ENCODE peak calls at places on chromosomes 16 and 17, in five cellular contexts. Y is HFF-Myc, W is iris pigment epithelial cell, U is cardiac septum, T is NCI-H82. P is an unnamed sample.

GRCh38 chr17:55285340-55286301 is 20.9 kb downstream of the HLF start:
- DNase-seq in Y (peak; percentile 19), W (peak; percentile 92), U (peak; percentile 88), T (no peak), P (no peak)

GRCh38 chr17:4900231-4901107 is 1.1 kb downstream of the C17orf107 start:
- DNase-seq in Y (no peak), W (no peak), U (no peak), T (no peak), P (no peak)

GRCh38 chr17:78819402-78819801 is 21.2 kb downstream of the USP36 start:
- DNase-seq in Y (no peak), W (no peak), U (no peak), T (no peak), P (no peak)

GRCh38 chr17:12545877-12546513 is 119.7 kb upstream of the MYOCD start:
- DNase-seq in Y (peak; percentile 47), W (peak; percentile 59), U (no peak), T (peak; percentile 82), P (peak; percentile 50)

GRCh38 chr16:66925322-66925840 is at the start of gene RRAD:
- DNase-seq in Y (no peak), W (peak; percentile 58), U (peak; percentile 90), T (no peak), P (peak; percentile 69)

GRCh38 chr16:29972500-29972899 is 1.2 kb upstream of the TAOK2 start:
- DNase-seq in Y (no peak), W (no peak), U (peak; percentile 29), T (no peak), P (no peak)

GRCh38 chr17:1011760-1012735 is 15.1 kb downstream of the TIMM22 start:
- DNase-seq in Y (no peak), W (no peak), U (no peak), T (no peak), P (no peak)

GRCh38 chr16:84774810-84775209 is 45.0 kb upstream of the CRISPLD2 start:
- DNase-seq in Y (no peak), W (peak; percentile 96), U (no peak), T (no peak), P (no peak)

GRCh38 chr16:29680180-29680598 is 1.2 kb downstream of the QPRT start:
- DNase-seq in Y (no peak), W (no peak), U (no peak), T (peak; percentile 60), P (peak; percentile 70)

GRCh38 chr16:7431723-7432122 is 99.1 kb downstream of the RBFOX1 start:
- DNase-seq in Y (no peak), W (no peak), U (no peak), T (no peak), P (no peak)

GRCh38 chr16:77276686-77277085 is 77.5 kb downstream of the SYCE1L start:
- DNase-seq in Y (no peak), W (no peak), U (no peak), T (peak; percentile 1), P (no peak)